ENCODE peak calls at places on chromosome 13, in four cellular contexts. I, R, Y and X are unnamed samples.
A peak's percentile ranks its signal among the peaks of the same experiment; 100 is the strongest.

GRCh38 chr13:94764576-94765321 is 52.4 kb upstream of the SOX21 start:
- DNase-seq in I (no peak), R (no peak), Y (no peak), X (no peak)

GRCh38 chr13:74132152-74132767 is 1.9 kb downstream of the KLF12 start:
- DNase-seq in I (peak; percentile 26), R (no peak), Y (no peak), X (no peak)

GRCh38 chr13:44719857-44720671 is 143.9 kb upstream of the TSC22D1 start:
- DNase-seq in I (no peak), R (peak; percentile 30), Y (peak; percentile 28), X (peak; percentile 93)

GRCh38 chr13:99310382-99311031 is 3.3 kb upstream of the GPR183 start:
- DNase-seq in I (no peak), R (peak; percentile 74), Y (no peak), X (peak; percentile 70)

GRCh38 chr13:80524447-80525215 is 183.7 kb upstream of the SPRY2 start:
- DNase-seq in I (no peak), R (no peak), Y (no peak), X (no peak)

GRCh38 chr13:42899266-42899665 is 92.8 kb downstream of the EPSTI1 start:
- DNase-seq in I (no peak), R (no peak), Y (no peak), X (no peak)

GRCh38 chr13:93767231-93767916 is 540.8 kb downstream of the GPC6 start:
- DNase-seq in I (no peak), R (no peak), Y (no peak), X (no peak)

GRCh38 chr13:74052402-74052928 is 81.7 kb downstream of the KLF12 start:
- DNase-seq in I (no peak), R (no peak), Y (no peak), X (no peak)

GRCh38 chr13:22298530-22298929 is 627.7 kb downstream of the FGF9 start:
- DNase-seq in I (no peak), R (no peak), Y (no peak), X (no peak)

GRCh38 chr13:93147293-93147645 is 79.3 kb upstream of the GPC6 start:
- DNase-seq in I (no peak), R (no peak), Y (no peak), X (no peak)

GRCh38 chr13:49441846-49442245 is 2.0 kb downstream of the CAB39L start:
- DNase-seq in I (no peak), R (no peak), Y (no peak), X (no peak)

GRCh38 chr13:24038405-24038804 is 122.1 kb upstream of the SPATA13 start:
- DNase-seq in I (no peak), R (no peak), Y (no peak), X (no peak)